ENCODE peak calls at places on chromosomes 16 and 17, in seven cellular contexts. K is DND-41, O is HCT116, C is GM23248, W is HepG2, H is mammary epithelial cell, U is neural progenitor cell. Q is an unnamed sample.

GRCh38 chr17:48427598-48427997 is 2.4 kb downstream of the SKAP1 start:
- DNase-seq in O (no peak), H (no peak), C (peak; percentile 4), K (no peak), U (no peak), W (no peak), Q (no peak)

GRCh38 chr17:76709077-76709950 is 1.5 kb downstream of the MXRA7 start:
- DNase-seq in U (peak; percentile 71), O (no peak), H (peak; percentile 80), W (peak; percentile 41), K (no peak), C (peak; percentile 98), Q (peak; percentile 84)

GRCh38 chr17:27546624-27547300 is 84.2 kb upstream of the LGALS9 start:
- DNase-seq in C (no peak), H (no peak), O (no peak), U (no peak), W (no peak), K (no peak), Q (no peak)

GRCh38 chr17:52158450-52159042 is at the start of gene CA10:
- DNase-seq in K (no peak), H (no peak), W (no peak), C (no peak), U (peak; percentile 72), O (no peak), Q (peak; percentile 27)

GRCh38 chr16:85583491-85584181 is 29.5 kb upstream of the GSE1 start:
- DNase-seq in C (peak; percentile 82), O (no peak), K (no peak), U (peak; percentile 83), W (no peak), H (no peak), Q (no peak)

GRCh38 chr17:63275968-63276349 is 170.1 kb downstream of the CYB561 start:
- DNase-seq in K (no peak), H (no peak), U (no peak), O (no peak), C (peak; percentile 60), W (no peak), Q (no peak)

GRCh38 chr17:44086364-44087311 is 16.1 kb downstream of the G6PC3 start:
- DNase-seq in H (peak; percentile 88), K (peak; percentile 29), O (peak; percentile 37), C (peak; percentile 99), U (peak; percentile 67), W (peak; percentile 83), Q (peak; percentile 92)

GRCh38 chr16:70695351-70696070 is 9.7 kb upstream of the MTSS2 start:
- DNase-seq in U (peak; percentile 40), W (peak; percentile 34), K (peak; percentile 53), O (no peak), H (no peak), C (no peak), Q (no peak)

GRCh38 chr16:58727028-58727781 is 6.9 kb downstream of the GOT2 start:
- DNase-seq in U (no peak), K (no peak), C (peak; percentile 2), W (no peak), H (no peak), O (no peak), Q (no peak)

GRCh38 chr17:4839965-4840892 is 7.1 kb downstream of the MINK1 start:
- DNase-seq in U (no peak), W (no peak), K (no peak), C (no peak), O (no peak), H (no peak), Q (no peak)

GRCh38 chr17:4845128-4845527 is 12.0 kb downstream of the MINK1 start:
- DNase-seq in U (no peak), O (no peak), K (no peak), C (no peak), H (no peak), W (no peak), Q (no peak)

GRCh38 chr17:4843451-4843850 is 10.3 kb downstream of the MINK1 start:
- DNase-seq in U (no peak), K (no peak), H (no peak), C (no peak), W (no peak), O (no peak), Q (no peak)

GRCh38 chr17:4840893-4841242 is 7.7 kb downstream of the MINK1 start:
- DNase-seq in C (no peak), O (no peak), K (no peak), W (no peak), U (no peak), H (no peak), Q (no peak)

DNA sequence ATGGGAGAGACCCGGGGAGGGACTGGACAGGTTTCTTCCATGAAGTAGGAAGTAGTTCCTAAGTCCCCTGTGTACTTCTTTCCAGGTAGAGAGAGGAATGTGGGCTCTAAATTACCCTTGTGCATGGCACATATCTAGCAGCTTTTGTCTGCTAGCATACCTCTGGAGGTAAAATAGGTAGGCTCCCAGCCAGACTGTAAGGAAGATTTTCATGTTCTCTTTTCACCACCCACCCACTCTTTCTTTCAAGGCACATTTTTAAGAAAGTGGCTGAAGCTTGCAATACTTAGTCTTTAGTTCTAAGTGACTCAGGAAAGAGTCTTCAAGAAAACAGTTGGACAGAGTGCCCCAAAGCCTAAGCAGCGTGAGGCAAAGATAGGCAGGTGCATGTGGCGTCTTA is 9.2 kb downstream of the MINK1 start:
- DNase-seq in C (no peak), K (no peak), W (no peak), O (no peak), U (no peak), H (no peak), Q (no peak)
- H3K4me2 ChIP-seq in C (no peak overlapping the region), K (no peak overlapping the region), W (no peak overlapping the region), O (no peak overlapping the region), U (no peak overlapping the region), H (no peak overlapping the region), Q (no peak overlapping the region)

DNA sequence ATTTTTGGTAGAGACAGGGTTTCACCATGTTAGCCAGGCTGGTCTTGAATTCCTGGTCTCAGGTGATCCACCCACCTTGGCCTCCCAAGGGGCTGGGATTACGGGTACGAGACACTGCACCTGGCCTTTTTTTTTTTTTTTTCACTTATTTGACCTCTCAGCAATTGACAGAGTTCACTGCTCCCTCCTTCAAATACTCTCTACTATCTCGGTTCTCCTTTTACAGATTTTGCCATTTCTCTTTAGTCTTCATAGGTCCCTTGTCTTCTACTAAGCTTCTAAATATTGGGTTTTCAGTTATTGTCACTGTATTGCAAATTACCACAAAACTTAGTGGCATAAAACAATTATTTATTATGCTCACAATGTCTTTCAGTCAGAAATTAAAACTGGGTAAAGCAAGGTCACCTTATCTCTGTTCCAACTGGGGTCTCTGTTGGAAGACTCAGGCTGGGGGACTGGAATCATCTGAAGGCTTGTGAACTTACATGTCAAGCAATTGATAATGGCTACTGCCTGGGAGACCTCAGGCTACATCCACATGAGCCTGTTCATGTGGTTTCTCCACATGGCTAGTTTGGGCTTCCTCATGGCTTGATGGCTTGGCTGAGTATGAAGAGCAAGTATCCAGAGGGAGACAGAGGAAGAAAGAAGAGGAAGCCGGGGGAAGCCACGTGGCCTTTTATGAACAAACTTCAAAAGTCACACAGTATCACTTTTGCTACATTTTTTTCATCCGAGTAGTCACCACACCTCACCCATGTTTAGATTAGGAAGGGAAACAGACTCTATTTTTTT is 159.1 kb downstream of the TRIM37 start:
- DNase-seq in W (no peak), H (no peak), K (no peak), U (no peak), O (no peak), C (no peak), Q (no peak)
- H3K36me3 ChIP-seq in W (no peaks in the 10 kb centered on the region), H (no peaks in the 10 kb centered on the region), K (no peaks in the 10 kb centered on the region), U (no peaks in the 10 kb centered on the region), O (no peaks in the 10 kb centered on the region), C (no peaks in the 10 kb centered on the region), Q (no peaks in the 10 kb centered on the region)

GRCh38 chr17:81805707-81806460 is 1.9 kb downstream of the GCGR start:
- DNase-seq in O (no peak), W (no peak), K (no peak), U (no peak), H (no peak), C (no peak), Q (no peak)
- TF ChIP-seq EZH2 in O (no peak), W (no peak), K (no peak), U (no peak), H (no peak), C (no peak), Q (no peak)

GRCh38 chr16:23862556-23862955 is 26.8 kb downstream of the PRKCB start:
- DNase-seq in W (no peak), C (no peak), H (no peak), K (no peak), U (no peak), O (no peak), Q (no peak)

GRCh38 chr16:23866628-23867027 is 30.8 kb downstream of the PRKCB start:
- DNase-seq in K (no peak), H (no peak), C (no peak), O (no peak), U (no peak), W (no peak), Q (no peak)

GRCh38 chr16:23865853-23866252 is 30.1 kb downstream of the PRKCB start:
- DNase-seq in H (no peak), U (no peak), K (no peak), C (no peak), O (no peak), W (no peak), Q (no peak)

GRCh38 chr16:23861874-23862273 is 26.1 kb downstream of the PRKCB start:
- DNase-seq in H (no peak), U (no peak), W (no peak), O (no peak), C (no peak), K (no peak), Q (no peak)

DNA sequence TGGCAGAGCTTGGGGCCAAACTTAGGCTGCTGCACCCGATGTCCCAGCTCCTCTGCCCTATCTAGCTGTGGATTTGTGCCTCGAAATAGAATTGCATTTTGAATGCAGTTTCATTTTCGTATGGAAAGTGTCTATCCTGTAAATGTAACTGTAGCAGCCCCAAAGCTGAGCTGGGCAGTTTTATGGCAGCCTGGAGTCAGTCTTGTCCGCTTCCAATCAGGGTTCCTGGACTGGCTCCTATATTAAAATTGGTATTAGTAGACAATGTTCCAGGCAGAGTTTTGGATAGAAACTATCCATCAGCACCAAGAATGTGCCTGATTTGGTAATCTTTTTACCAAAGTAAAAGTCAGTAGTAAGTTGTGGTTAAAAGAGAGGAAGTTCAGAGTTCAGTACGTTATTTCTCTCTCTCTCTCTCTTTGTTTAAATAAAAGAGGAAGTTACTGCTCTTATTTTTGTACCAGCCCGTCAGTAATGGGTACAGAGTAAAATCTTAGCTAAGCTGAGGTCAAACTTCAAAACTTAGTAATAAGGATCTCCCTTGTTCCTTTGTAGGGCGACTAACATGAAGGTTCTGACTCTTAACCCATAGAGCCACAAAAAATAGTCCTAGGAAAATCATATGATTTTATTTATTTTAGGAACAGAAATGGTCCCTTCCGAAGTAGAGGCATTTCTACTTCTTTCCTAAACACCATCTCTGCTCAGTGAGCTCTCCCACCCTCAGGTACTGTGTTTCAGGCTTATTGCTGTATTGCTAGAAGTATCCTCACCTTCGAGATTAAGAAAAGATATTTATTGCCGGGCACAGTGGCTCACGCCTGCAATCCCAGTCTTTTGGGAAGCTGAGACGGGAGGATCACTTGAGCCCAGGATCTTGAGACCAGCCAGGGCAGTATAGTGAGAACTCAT is 28.0 kb downstream of the PRKCB start:
- DNase-seq in H (no peak), K (peak; percentile 58), U (no peak), C (no peak), W (peak; percentile 14), O (no peak), Q (no peak)
- H3K4me2 ChIP-seq in H (no peak overlapping the region), K (peak overlapping the region; percentile 69), U (no peak overlapping the region), C (no peak overlapping the region), W (peak overlapping the region; percentile 34), O (no peak overlapping the region), Q (peak overlapping the region; percentile 5)

GRCh38 chr17:40151414-40151955 is 11.1 kb downstream of the CASC3 start:
- DNase-seq in W (no peak), O (no peak), C (no peak), H (no peak), K (no peak), U (no peak), Q (no peak)
- H3K36me3 ChIP-seq in W (peaks cover 36% of the 10 kb centered on the region), O (peaks cover 32% of the 10 kb centered on the region), C (peaks cover 38% of the 10 kb centered on the region), H (peaks cover 21% of the 10 kb centered on the region), K (peaks cover 93% of the 10 kb centered on the region), U (peaks cover 8% of the 10 kb centered on the region), Q (no peaks in the 10 kb centered on the region)

Q was measured in hepatocyte.